ENCODE peak calls at places on chromosomes 2 and 18, in six cellular contexts. Y is HFF-Myc; R is activated naive CD4-positive, alpha-beta T cell treated with anti-CD3 and anti-CD28 coated beads, Interleukin-2, amount 50 U/mL, for 72 hours; V is trophoblast cell; C is stimulated activated CD8-positive, alpha-beta memory T cell treated with anti-CD3 and anti-CD28 coated beads, Interleukin-4, amount 100 ng/mL, for 48 hours; L is NCI-H1105. J is an unnamed sample.

GRCh38 chr18:27808678-27809077 is 368.3 kb downstream of the CDH2 start:
- DNase-seq in Y (no peak), R (no peak), V (no peak), C (no peak), L (no peak), J (no peak)

GRCh38 chr2:17635007-17635406 is 94.5 kb downstream of the VSNL1 start:
- DNase-seq in Y (no peak), R (no peak), V (no peak), C (no peak), L (no peak), J (no peak)

GRCh38 chr18:63422862-63423304 is 607 bp upstream of the VPS4B start:
- DNase-seq in Y (no peak), R (no peak), V (no peak), C (no peak), L (peak; percentile 56), J (no peak)

GRCh38 chr18:30544141-30544540 is 498.4 kb downstream of the DSC3 start:
- DNase-seq in Y (no peak), R (no peak), V (no peak), C (no peak), L (no peak), J (no peak)

GRCh38 chr2:239133945-239134570 is 266.8 kb downstream of the HDAC4 start:
- DNase-seq in Y (no peak), R (no peak), V (no peak), C (no peak), L (no peak), J (no peak)

GRCh38 chr2:112140413-112140802 is 2.2 kb downstream of the FBLN7 start:
- DNase-seq in Y (no peak), R (no peak), V (no peak), C (no peak), L (no peak), J (no peak)

GRCh38 chr2:240538031-240538780 is 19.6 kb downstream of the ANKMY1 start:
- DNase-seq in Y (no peak), R (no peak), V (no peak), C (no peak), L (no peak), J (no peak)

GRCh38 chr18:10010611-10011015 is 96.8 kb downstream of the VAPA start:
- DNase-seq in Y (peak; percentile 80), R (no peak), V (no peak), C (no peak), L (no peak), J (peak; percentile 80)

GRCh38 chr2:236871500-236872001 is 214.1 kb upstream of the COPS8 start:
- DNase-seq in Y (peak; percentile 98), R (no peak), V (peak; percentile 33), C (no peak), L (no peak), J (peak; percentile 96)

GRCh38 chr2:174039551-174040416 is 74.6 kb upstream of the SP3 start:
- DNase-seq in Y (peak; percentile 96), R (peak; percentile 75), V (peak; percentile 81), C (peak; percentile 91), L (peak; percentile 58), J (peak; percentile 97)

GRCh38 chr18:2970344-2970743 is 42.6 kb downstream of the LPIN2 start:
- DNase-seq in Y (no peak), R (no peak), V (no peak), C (no peak), L (no peak), J (no peak)

GRCh38 chr2:231919341-231920035 is 6.7 kb downstream of the NPPC start:
- DNase-seq in Y (no peak), R (no peak), V (no peak), C (no peak), L (no peak), J (no peak)

GRCh38 chr2:144183744-144184143 is 336.2 kb downstream of the ZEB2 start:
- DNase-seq in Y (peak; percentile 98), R (peak; percentile 63), V (peak; percentile 2), C (peak; percentile 77), L (no peak), J (no peak)

GRCh38 chr2:202035089-202035940 is 1.7 kb downstream of the FZD7 start:
- DNase-seq in Y (no peak), R (peak; percentile 33), V (no peak), C (peak; percentile 59), L (no peak), J (no peak)

GRCh38 chr18:50284226-50284885 is 3.0 kb upstream of the MBD1 start:
- DNase-seq in Y (no peak), R (no peak), V (no peak), C (no peak), L (no peak), J (no peak)

GRCh38 chr2:85257359-85258193 is 70.2 kb downstream of the TGOLN2 start:
- DNase-seq in Y (no peak), R (no peak), V (peak; percentile 18), C (no peak), L (no peak), J (peak; percentile 67)

GRCh38 chr18:77985486-77985885 is 735.8 kb downstream of the GALR1 start:
- DNase-seq in Y (no peak), R (no peak), V (no peak), C (no peak), L (no peak), J (no peak)

GRCh38 chr2:23414106-23414505 is 29.1 kb downstream of the KLHL29 start:
- DNase-seq in Y (no peak), R (no peak), V (no peak), C (no peak), L (no peak), J (no peak)

GRCh38 chr2:237092920-237093781 is 7.5 kb downstream of the COPS8 start:
- DNase-seq in Y (peak; percentile 55), R (no peak), V (no peak), C (no peak), L (peak; percentile 30), J (peak; percentile 84)

GRCh38 chr18:9614401-9615279 is at the start of gene PPP4R1:
- DNase-seq in Y (no peak), R (peak; percentile 54), V (peak; percentile 67), C (peak; percentile 77), L (peak; percentile 37), J (peak; percentile 79)

GRCh38 chr2:232405943-232406510 is 617 bp upstream of the ALPG start:
- DNase-seq in Y (no peak), R (no peak), V (no peak), C (no peak), L (no peak), J (no peak)

J was measured in endothelial cell of umbilical vein.